ENCODE peak calls at places on chromosomes 5 and 9, in six cellular contexts. One of them, this sample, is unnamed.

GRCh38 chr5:109911731-109912130 is 222.0 kb downstream of the MAN2A1 start:
- DNase-seq in brain microvascular endothelial cell: peak
- DNase-seq in CD8-positive, alpha-beta T cell: no peak
- DNase-seq in uterus: no peak
- DNase-seq in stomach: no peak
- DNase-seq in AG09309: peak
- DNase-seq in this sample: peak

GRCh38 chr5:78419396-78419795 is 59.0 kb downstream of the SCAMP1 start:
- DNase-seq in brain microvascular endothelial cell: no peak
- DNase-seq in CD8-positive, alpha-beta T cell: no peak
- DNase-seq in uterus: no peak
- DNase-seq in stomach: no peak
- DNase-seq in AG09309: no peak
- DNase-seq in this sample: no peak

GRCh38 chr5:8633259-8633658 is 764.3 kb downstream of the MTRR start:
- DNase-seq in brain microvascular endothelial cell: no peak
- DNase-seq in CD8-positive, alpha-beta T cell: no peak
- DNase-seq in uterus: no peak
- DNase-seq in stomach: no peak
- DNase-seq in AG09309: peak
- DNase-seq in this sample: no peak

GRCh38 chr9:70367305-70367930 is 47.0 kb downstream of the KLF9 start:
- DNase-seq in brain microvascular endothelial cell: no peak
- DNase-seq in CD8-positive, alpha-beta T cell: no peak
- DNase-seq in uterus: no peak
- DNase-seq in stomach: no peak
- DNase-seq in AG09309: no peak
- DNase-seq in this sample: no peak

GRCh38 chr5:76174101-76174500 is 90.9 kb downstream of the SV2C start:
- DNase-seq in brain microvascular endothelial cell: no peak
- DNase-seq in CD8-positive, alpha-beta T cell: no peak
- DNase-seq in uterus: no peak
- DNase-seq in stomach: no peak
- DNase-seq in AG09309: no peak
- DNase-seq in this sample: no peak

GRCh38 chr9:6506571-6506970 is 93.6 kb downstream of the UHRF2 start:
- DNase-seq in brain microvascular endothelial cell: no peak
- DNase-seq in CD8-positive, alpha-beta T cell: no peak
- DNase-seq in uterus: no peak
- DNase-seq in stomach: no peak
- DNase-seq in AG09309: no peak
- DNase-seq in this sample: peak

GRCh38 chr9:4228142-4228541 is 71.7 kb downstream of the GLIS3 start:
- DNase-seq in brain microvascular endothelial cell: no peak
- DNase-seq in CD8-positive, alpha-beta T cell: no peak
- DNase-seq in uterus: no peak
- DNase-seq in stomach: no peak
- DNase-seq in AG09309: no peak
- DNase-seq in this sample: no peak

GRCh38 chr5:177122566-177122965 is 11.0 kb upstream of the NSD1 start:
- DNase-seq in brain microvascular endothelial cell: no peak
- DNase-seq in CD8-positive, alpha-beta T cell: no peak
- DNase-seq in uterus: no peak
- DNase-seq in stomach: no peak
- DNase-seq in AG09309: no peak
- DNase-seq in this sample: no peak

GRCh38 chr9:11874414-11874813 is 818.8 kb upstream of the TYRP1 start:
- DNase-seq in brain microvascular endothelial cell: no peak
- DNase-seq in CD8-positive, alpha-beta T cell: no peak
- DNase-seq in uterus: no peak
- DNase-seq in stomach: no peak
- DNase-seq in AG09309: no peak
- DNase-seq in this sample: no peak

GRCh38 chr5:168171901-168172717 is 119.3 kb upstream of the WWC1 start:
- DNase-seq in brain microvascular endothelial cell: no peak
- DNase-seq in CD8-positive, alpha-beta T cell: no peak
- DNase-seq in uterus: no peak
- DNase-seq in stomach: no peak
- DNase-seq in AG09309: no peak
- DNase-seq in this sample: no peak

GRCh38 chr5:74040811-74041491 is 415.0 kb downstream of the ARHGEF28 start:
- DNase-seq in brain microvascular endothelial cell: no peak
- DNase-seq in CD8-positive, alpha-beta T cell: no peak
- DNase-seq in uterus: no peak
- DNase-seq in stomach: no peak
- DNase-seq in AG09309: no peak
- DNase-seq in this sample: no peak

GRCh38 chr9:1173211-1173610 is 123.1 kb downstream of the DMRT2 start:
- DNase-seq in brain microvascular endothelial cell: no peak
- DNase-seq in CD8-positive, alpha-beta T cell: no peak
- DNase-seq in uterus: no peak
- DNase-seq in stomach: no peak
- DNase-seq in AG09309: no peak
- DNase-seq in this sample: peak

GRCh38 chr9:73270967-73271722 is 119.5 kb downstream of the ANXA1 start:
- DNase-seq in brain microvascular endothelial cell: peak
- DNase-seq in CD8-positive, alpha-beta T cell: no peak
- DNase-seq in uterus: no peak
- DNase-seq in stomach: no peak
- DNase-seq in AG09309: peak
- DNase-seq in this sample: peak

GRCh38 chr9:126707083-126707482 is 93.4 kb downstream of the LMX1B start:
- DNase-seq in brain microvascular endothelial cell: no peak
- DNase-seq in CD8-positive, alpha-beta T cell: no peak
- DNase-seq in uterus: no peak
- DNase-seq in stomach: no peak
- DNase-seq in AG09309: no peak
- DNase-seq in this sample: no peak

GRCh38 chr5:157328277-157328912 is 62.5 kb downstream of the CYFIP2 start:
- DNase-seq in brain microvascular endothelial cell: peak
- DNase-seq in CD8-positive, alpha-beta T cell: no peak
- DNase-seq in uterus: peak
- DNase-seq in stomach: peak
- DNase-seq in AG09309: peak
- DNase-seq in this sample: peak

GRCh38 chr5:43190755-43191603 is 1.0 kb upstream of the NIM1K start:
- DNase-seq in brain microvascular endothelial cell: peak
- DNase-seq in CD8-positive, alpha-beta T cell: no peak
- DNase-seq in uterus: no peak
- DNase-seq in stomach: no peak
- DNase-seq in AG09309: no peak
- DNase-seq in this sample: peak

GRCh38 chr5:154778534-154778933 is 23.4 kb downstream of the LARP1 start:
- DNase-seq in brain microvascular endothelial cell: no peak
- DNase-seq in CD8-positive, alpha-beta T cell: no peak
- DNase-seq in uterus: no peak
- DNase-seq in stomach: no peak
- DNase-seq in AG09309: no peak
- DNase-seq in this sample: no peak

GRCh38 chr5:69484891-69485290 is 7.7 kb upstream of the OCLN start:
- DNase-seq in brain microvascular endothelial cell: peak
- DNase-seq in CD8-positive, alpha-beta T cell: no peak
- DNase-seq in uterus: no peak
- DNase-seq in stomach: no peak
- DNase-seq in AG09309: no peak
- DNase-seq in this sample: peak

GRCh38 chr9:72753261-72753893 is 199.5 kb downstream of the ALDH1A1 start:
- DNase-seq in brain microvascular endothelial cell: peak
- DNase-seq in CD8-positive, alpha-beta T cell: no peak
- DNase-seq in uterus: no peak
- DNase-seq in stomach: no peak
- DNase-seq in AG09309: no peak
- DNase-seq in this sample: peak

GRCh38 chr9:98380065-98380681 is 124.7 kb upstream of the TBC1D2 start:
- DNase-seq in brain microvascular endothelial cell: peak
- DNase-seq in CD8-positive, alpha-beta T cell: no peak
- DNase-seq in uterus: no peak
- DNase-seq in stomach: no peak
- DNase-seq in AG09309: peak
- DNase-seq in this sample: peak

GRCh38 chr9:131872006-131872405 is 132.1 kb upstream of the RAPGEF1 start:
- DNase-seq in brain microvascular endothelial cell: no peak
- DNase-seq in CD8-positive, alpha-beta T cell: no peak
- DNase-seq in uterus: no peak
- DNase-seq in stomach: no peak
- DNase-seq in AG09309: no peak
- DNase-seq in this sample: no peak
- TF ChIP-seq CTCF in brain microvascular endothelial cell: peak
- TF ChIP-seq CTCF in CD8-positive, alpha-beta T cell: no peak
- TF ChIP-seq CTCF in uterus: no peak
- TF ChIP-seq CTCF in stomach: no peak
- TF ChIP-seq CTCF in AG09309: peak
- TF ChIP-seq CTCF in this sample: peak

GRCh38 chr9:129140397-129141065 is 29.3 kb downstream of the PTPA start:
- DNase-seq in brain microvascular endothelial cell: peak
- DNase-seq in CD8-positive, alpha-beta T cell: no peak
- DNase-seq in uterus: peak
- DNase-seq in stomach: peak
- DNase-seq in AG09309: no peak
- DNase-seq in this sample: peak

GRCh38 chr9:129138476-129139232 is 27.4 kb downstream of the PTPA start:
- DNase-seq in brain microvascular endothelial cell: no peak
- DNase-seq in CD8-positive, alpha-beta T cell: no peak
- DNase-seq in uterus: peak
- DNase-seq in stomach: peak
- DNase-seq in AG09309: peak
- DNase-seq in this sample: no peak

GRCh38 chr9:129138144-129138462 is 26.9 kb downstream of the PTPA start:
- DNase-seq in brain microvascular endothelial cell: no peak
- DNase-seq in CD8-positive, alpha-beta T cell: no peak
- DNase-seq in uterus: no peak
- DNase-seq in stomach: no peak
- DNase-seq in AG09309: no peak
- DNase-seq in this sample: no peak

GRCh38 chr9:129139993-129140396 is 28.8 kb downstream of the PTPA start:
- DNase-seq in brain microvascular endothelial cell: peak
- DNase-seq in CD8-positive, alpha-beta T cell: peak
- DNase-seq in uterus: peak
- DNase-seq in stomach: peak
- DNase-seq in AG09309: peak
- DNase-seq in this sample: peak

DNA sequence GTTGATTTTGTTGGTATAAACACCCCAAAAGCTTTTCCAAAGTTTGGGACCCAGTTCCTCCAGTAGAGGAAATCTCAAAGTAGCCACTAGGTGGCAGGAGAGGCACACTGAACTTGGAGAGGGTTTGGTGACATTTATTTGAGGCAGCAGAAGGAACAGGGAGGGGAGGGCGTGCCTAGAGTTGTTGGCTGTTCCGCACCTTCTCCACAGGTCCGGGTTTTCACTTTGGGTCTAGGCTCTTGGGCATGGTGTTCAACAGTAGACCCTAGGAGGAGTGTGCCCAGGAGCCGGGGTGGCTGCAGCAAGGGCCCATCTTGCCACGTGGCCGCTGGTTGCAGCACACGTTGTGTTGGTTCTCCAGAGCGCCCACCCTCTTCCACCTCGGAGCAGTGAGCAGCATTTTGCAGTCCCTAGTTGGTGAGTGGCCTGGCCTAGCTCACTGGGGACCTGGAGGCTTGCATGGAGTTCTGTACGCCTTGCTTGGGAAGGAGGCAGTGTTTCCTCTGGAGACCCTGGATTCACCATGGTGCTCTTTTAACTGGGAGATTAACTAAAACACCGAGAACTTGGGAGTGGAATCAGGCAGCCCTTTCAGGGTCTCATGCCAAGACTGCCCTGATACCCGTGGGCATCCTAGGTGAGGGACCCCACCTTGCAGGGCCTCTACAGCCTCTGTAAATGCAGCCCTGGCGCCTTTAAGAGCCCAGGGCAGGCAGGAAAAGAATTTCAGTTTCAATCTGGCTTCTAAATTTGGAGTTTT is 28.2 kb downstream of the PTPA start:
- DNase-seq in brain microvascular endothelial cell: peak
- DNase-seq in CD8-positive, alpha-beta T cell: peak
- DNase-seq in uterus: peak
- DNase-seq in stomach: peak
- DNase-seq in AG09309: peak
- DNase-seq in this sample: peak
- H3K4me3 ChIP-seq in brain microvascular endothelial cell: peak
- H3K4me3 ChIP-seq in CD8-positive, alpha-beta T cell: peak
- H3K4me3 ChIP-seq in uterus: peak
- H3K4me3 ChIP-seq in stomach: peak
- H3K4me3 ChIP-seq in AG09309: peak
- H3K4me3 ChIP-seq in this sample: peak

DNA sequence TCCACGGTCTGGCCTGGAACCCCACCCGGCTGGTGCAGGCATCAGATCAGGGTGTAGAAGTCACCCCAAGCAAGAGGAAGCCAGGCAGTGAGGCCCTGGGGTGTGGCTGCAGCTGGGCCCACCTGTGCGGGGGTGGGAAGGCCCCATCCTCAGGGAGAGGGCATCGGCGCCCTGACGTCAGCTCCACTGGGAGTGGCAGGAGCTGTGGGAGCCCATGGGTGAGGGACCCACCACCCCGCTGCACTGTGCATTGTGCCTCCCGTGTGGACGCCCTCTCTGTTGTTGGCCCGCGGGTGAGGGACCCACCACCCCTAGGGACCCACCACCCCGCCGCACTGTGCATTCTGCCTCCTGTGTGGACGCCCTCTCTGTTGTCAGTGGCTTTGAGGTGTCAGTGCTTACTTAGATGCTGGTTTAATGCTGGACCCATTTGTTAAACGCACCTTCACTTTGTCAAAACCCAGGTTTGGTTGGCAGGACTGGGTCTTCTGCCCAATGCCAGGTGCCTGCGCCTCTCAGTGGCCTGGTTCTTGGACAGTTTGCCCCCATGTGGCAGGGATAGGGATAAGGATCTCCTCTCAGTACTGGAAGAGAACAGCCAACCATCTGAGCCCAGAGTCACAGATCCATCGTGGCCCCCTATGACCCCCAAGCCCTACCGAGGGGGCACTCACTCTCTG is 6.9 kb upstream of the EXOC3 start:
- DNase-seq in brain microvascular endothelial cell: no peak
- DNase-seq in CD8-positive, alpha-beta T cell: no peak
- DNase-seq in uterus: peak
- DNase-seq in stomach: no peak
- DNase-seq in AG09309: no peak
- DNase-seq in this sample: no peak
- TF ChIP-seq CTCF in brain microvascular endothelial cell: peak
- TF ChIP-seq CTCF in CD8-positive, alpha-beta T cell: no peak
- TF ChIP-seq CTCF in uterus: no peak
- TF ChIP-seq CTCF in stomach: no peak
- TF ChIP-seq CTCF in AG09309: peak
- TF ChIP-seq CTCF in this sample: peak

GRCh38 chr9:133273819-133274218 is 1.2 kb downstream of the ABO start:
- DNase-seq in brain microvascular endothelial cell: no peak
- DNase-seq in CD8-positive, alpha-beta T cell: no peak
- DNase-seq in uterus: no peak
- DNase-seq in stomach: no peak
- DNase-seq in AG09309: no peak
- DNase-seq in this sample: no peak

GRCh38 chr9:133274236-133275104 is 531 bp downstream of the ABO start:
- DNase-seq in brain microvascular endothelial cell: no peak
- DNase-seq in CD8-positive, alpha-beta T cell: no peak
- DNase-seq in uterus: no peak
- DNase-seq in stomach: no peak
- DNase-seq in AG09309: no peak
- DNase-seq in this sample: no peak

GRCh38 chr9:133276001-133276884 is 1.2 kb upstream of the ABO start:
- DNase-seq in brain microvascular endothelial cell: no peak
- DNase-seq in CD8-positive, alpha-beta T cell: no peak
- DNase-seq in uterus: no peak
- DNase-seq in stomach: no peak
- DNase-seq in AG09309: no peak
- DNase-seq in this sample: no peak

GRCh38 chr9:133276923-133277322 is 1.9 kb upstream of the ABO start:
- DNase-seq in brain microvascular endothelial cell: no peak
- DNase-seq in CD8-positive, alpha-beta T cell: no peak
- DNase-seq in uterus: no peak
- DNase-seq in stomach: no peak
- DNase-seq in AG09309: no peak
- DNase-seq in this sample: no peak

GRCh38 chr9:133275105-133276000 is at the start of gene ABO:
- DNase-seq in brain microvascular endothelial cell: no peak
- DNase-seq in CD8-positive, alpha-beta T cell: no peak
- DNase-seq in uterus: no peak
- DNase-seq in stomach: peak
- DNase-seq in AG09309: no peak
- DNase-seq in this sample: no peak
- H3K4me3 ChIP-seq in brain microvascular endothelial cell: no peak
- H3K4me3 ChIP-seq in CD8-positive, alpha-beta T cell: no peak
- H3K4me3 ChIP-seq in uterus: peak
- H3K4me3 ChIP-seq in stomach: peak
- H3K4me3 ChIP-seq in AG09309: no peak
- H3K4me3 ChIP-seq in this sample: no peak